ENCODE peak calls at places on chromosomes 16 and 17, in six cellular contexts. A, L, R, V, C and Q are unnamed samples.

GRCh38 chr16:30418350-30419181 is 11.2 kb downstream of the ZNF771 start:
- DNase-seq in A (no peak), C (no peak), R (no peak), V (no peak), L (no peak), Q (peak; percentile 15)

GRCh38 chr17:56602292-56603130 is 9.0 kb downstream of the NOG start:
- DNase-seq in R (no peak), V (no peak), A (no peak), C (no peak), L (no peak), Q (no peak)

GRCh38 chr17:73250851-73251640 is 10.6 kb downstream of the CPSF4L start:
- DNase-seq in L (no peak), C (no peak), A (no peak), V (no peak), R (no peak), Q (no peak)

GRCh38 chr17:74690409-74690825 is 22.3 kb downstream of the CD300LF start:
- DNase-seq in V (no peak), A (no peak), C (no peak), R (no peak), L (no peak), Q (no peak)

GRCh38 chr17:35906559-35907265 is 23.9 kb downstream of the RDM1 start:
- DNase-seq in R (no peak), L (no peak), C (no peak), A (no peak), V (no peak), Q (no peak)

GRCh38 chr16:87973721-87974120 is 22.5 kb downstream of the BANP start:
- DNase-seq in R (no peak), A (no peak), C (no peak), L (no peak), V (no peak), Q (no peak)

GRCh38 chr17:30279156-30279555 is 12.6 kb downstream of the BLMH start:
- DNase-seq in V (no peak), R (no peak), C (no peak), A (no peak), L (no peak), Q (no peak)

GRCh38 chr16:79170565-79171242 is 429.8 kb downstream of the MAF start:
- DNase-seq in A (no peak), V (no peak), R (no peak), C (peak; percentile 26), L (no peak), Q (no peak)

GRCh38 chr16:4263504-4264436 is 9.1 kb downstream of the TFAP4 start:
- DNase-seq in V (peak; percentile 65), L (peak; percentile 86), C (no peak), A (peak; percentile 84), R (no peak), Q (no peak)

GRCh38 chr17:72361892-72362291 is 241.1 kb downstream of the SOX9 start:
- DNase-seq in V (no peak), L (no peak), A (no peak), R (no peak), C (peak; percentile 85), Q (peak; percentile 74)

GRCh38 chr16:11949527-11949926 is 7.7 kb upstream of the NPIPB2 start:
- DNase-seq in R (peak; percentile 35), L (peak; percentile 36), A (no peak), C (peak; percentile 56), V (peak; percentile 69), Q (peak; percentile 68)

GRCh38 chr17:53719229-53719628 is 103.5 kb upstream of the KIF2B start:
- DNase-seq in C (peak; percentile 23), A (no peak), V (no peak), L (no peak), R (no peak), Q (no peak)

GRCh38 chr16:28876973-28877641 is 1.2 kb upstream of the ATP2A1 start:
- DNase-seq in A (no peak), R (no peak), C (no peak), V (no peak), L (no peak), Q (no peak)

GRCh38 chr17:50844117-50844700 is 8.8 kb downstream of the WFIKKN2 start:
- DNase-seq in L (no peak), R (no peak), C (no peak), V (no peak), A (no peak), Q (no peak)

GRCh38 chr16:50045412-50045811 is 20.4 kb upstream of the HEATR3 start:
- DNase-seq in L (no peak), R (no peak), A (no peak), V (no peak), C (no peak), Q (no peak)

GRCh38 chr17:71032746-71033273 is 863.5 kb downstream of the KCNJ2 start:
- DNase-seq in C (no peak), R (no peak), L (peak; percentile 69), V (no peak), A (no peak), Q (no peak)

GRCh38 chr16:4347765-4348509 is 3.2 kb downstream of the PAM16 start:
- DNase-seq in A (no peak), L (no peak), R (no peak), V (no peak), C (no peak), Q (no peak)

GRCh38 chr17:65547253-65547670 is 14.2 kb downstream of the AXIN2 start:
- DNase-seq in L (no peak), C (no peak), R (no peak), A (no peak), V (no peak), Q (no peak)

GRCh38 chr17:68468334-68468733 is 11.0 kb upstream of the WIPI1 start:
- DNase-seq in L (no peak), C (no peak), R (no peak), V (no peak), A (no peak), Q (no peak)

GRCh38 chr16:79301036-79301435 is 299.5 kb downstream of the MAF start:
- DNase-seq in L (no peak), A (no peak), C (no peak), R (no peak), V (no peak), Q (no peak)

GRCh38 chr16:3007059-3007956 is 5.4 kb upstream of the CLDN9 start:
- DNase-seq in R (no peak), L (no peak), A (no peak), V (no peak), C (no peak), Q (no peak)

GRCh38 chr17:40707720-40708119 is 4.2 kb upstream of the KRT24 start:
- DNase-seq in L (no peak), C (peak; percentile 74), R (no peak), A (no peak), V (no peak), Q (peak; percentile 39)

GRCh38 chr17:58593121-58593520 is 78.7 kb upstream of the MTMR4 start:
- DNase-seq in V (no peak), R (no peak), L (no peak), A (no peak), C (no peak), Q (no peak)

GRCh38 chr17:7047566-7047965 is 3.7 kb upstream of the SLC16A11 start:
- DNase-seq in A (no peak), R (no peak), C (peak; percentile 14), V (no peak), L (no peak), Q (peak; percentile 30)

GRCh38 chr17:64484380-64484779 is 12.5 kb downstream of the POLG2 start:
- DNase-seq in V (no peak), L (no peak), A (no peak), R (no peak), C (no peak), Q (no peak)

GRCh38 chr16:55249936-55250335 is 74.1 kb upstream of the IRX6 start:
- DNase-seq in L (no peak), A (no peak), R (no peak), C (no peak), V (no peak), Q (no peak)

GRCh38 chr17:74445156-74445555 is 13.3 kb downstream of the GPRC5C start:
- DNase-seq in A (no peak), V (no peak), L (no peak), R (no peak), C (no peak), Q (no peak)

GRCh38 chr16:58500329-58501241 is 642 bp downstream of the NDRG4 start:
- DNase-seq in R (no peak), V (no peak), C (no peak), A (no peak), L (peak; percentile 38), Q (no peak)

GRCh38 chr17:9484789-9485188 is 90.8 kb downstream of the STX8 start:
- DNase-seq in C (no peak), L (no peak), V (no peak), A (no peak), R (no peak), Q (no peak)

GRCh38 chr16:84040823-84041391 is 1.7 kb downstream of the SLC38A8 start:
- DNase-seq in A (no peak), V (no peak), C (peak; percentile 77), L (no peak), R (no peak), Q (no peak)

GRCh38 chr17:32609085-32609484 is 122.3 kb downstream of the CDK5R1 start:
- DNase-seq in R (no peak), C (peak; percentile 68), V (peak; percentile 86), L (no peak), A (no peak), Q (peak; percentile 66)

GRCh38 chr17:2939714-2940351 is 123.6 kb downstream of the OR1D5 start:
- DNase-seq in A (no peak), L (no peak), V (no peak), C (no peak), R (no peak), Q (no peak)

GRCh38 chr17:63132509-63132911 is 166.5 kb downstream of the TANC2 start:
- DNase-seq in V (no peak), L (no peak), R (no peak), A (no peak), C (no peak), Q (no peak)

GRCh38 chr17:75878174-75878998 is at the start of gene TRIM47:
- DNase-seq in L (peak; percentile 53), A (no peak), R (no peak), C (peak; percentile 64), V (peak; percentile 74), Q (peak; percentile 74)

GRCh38 chr17:67662712-67663111 is 55.0 kb upstream of the NOL11 start:
- DNase-seq in A (no peak), C (no peak), L (no peak), R (no peak), V (no peak), Q (no peak)

GRCh38 chr17:38568274-38568673 is 37.5 kb downstream of the SRCIN1 start:
- DNase-seq in R (no peak), C (no peak), A (no peak), L (peak; percentile 52), V (no peak), Q (no peak)

GRCh38 chr16:13307255-13307654 is 405.9 kb downstream of the SHISA9 start:
- DNase-seq in L (no peak), V (no peak), A (no peak), R (no peak), C (peak; percentile 91), Q (no peak)